ENCODE peak calls at places on chromosome 22, in four cellular contexts. C is GM12865, N is choroid plexus epithelial cell, G is left ventricle myocardium inferior. T is an unnamed sample.
A peak's percentile ranks its signal among the peaks of the same experiment; 100 is the strongest.

GRCh38 chr22:40250608-40251007 is 72.9 kb downstream of the TNRC6B start:
- DNase-seq in C (peak; percentile 46), G (no peak), N (no peak), T (no peak)

GRCh38 chr22:50247748-50248147 is 2.9 kb upstream of the TUBGCP6 start:
- DNase-seq in C (peak; percentile 86), N (peak; percentile 80), G (no peak), T (peak; percentile 74)

GRCh38 chr22:25484498-25484897 is 80.0 kb upstream of the GRK3 start:
- DNase-seq in N (no peak), G (no peak), C (no peak), T (no peak)

GRCh38 chr22:28296452-28296851 is 377.4 kb upstream of the PITPNB start:
- DNase-seq in N (no peak), C (no peak), G (no peak), T (no peak)

GRCh38 chr22:49657275-49657973 is 170.2 kb downstream of the BRD1 start:
- DNase-seq in N (no peak), G (peak; percentile 75), C (peak; percentile 40), T (no peak)

GRCh38 chr22:23119492-23120414 is 22.0 kb downstream of the RSPH14 start:
- DNase-seq in G (no peak), N (no peak), C (peak; percentile 44), T (no peak)

GRCh38 chr22:50046019-50046415 is 12.1 kb downstream of the TTLL8 start:
- DNase-seq in G (no peak), C (no peak), N (no peak), T (no peak)

GRCh38 chr22:30420401-30421178 is 5.0 kb upstream of the MTFP1 start:
- DNase-seq in G (no peak), N (peak; percentile 89), C (no peak), T (peak; percentile 88)

GRCh38 chr22:35498026-35498425 is 42.6 kb upstream of the RASD2 start:
- DNase-seq in G (no peak), N (no peak), C (no peak), T (no peak)

GRCh38 chr22:47328550-47329243 is 566.2 kb downstream of the TBC1D22A start:
- DNase-seq in C (no peak), G (no peak), N (peak; percentile 82), T (peak; percentile 93)